ENCODE peak calls at places on chromosome 21, in nine cellular contexts. T is RWPE1, W is MM.1S, Z is OCI-LY7, X is choroid plexus epithelial cell, A is left lung, S is endothelial cell of umbilical vein, R is WTC11, D is fibroblast of mammary gland. I is an unnamed sample.
A peak's percentile ranks its signal among the peaks of the same experiment; 100 is the strongest.

GRCh38 chr21:35044128-35044527 is 5.0 kb downstream of the RUNX1 start:
- DNase-seq in W (no peak), T (no peak), D (no peak), X (no peak), A (no peak), R (no peak), Z (no peak), S (no peak), I (no peak)

GRCh38 chr21:23694396-23694795 is 1912.9 kb downstream of the MRPL39 start:
- DNase-seq in Z (no peak), S (no peak), T (no peak), D (no peak), X (no peak), A (no peak), R (no peak), W (no peak), I (no peak)

GRCh38 chr21:44933199-44933937 is 6.5 kb upstream of the SLX9 start:
- DNase-seq in D (no peak), S (no peak), T (no peak), Z (no peak), R (no peak), X (no peak), W (no peak), A (no peak), I (no peak)

GRCh38 chr21:45538381-45539045 is 3.7 kb downstream of the SLC19A1 start:
- DNase-seq in W (no peak), T (no peak), Z (no peak), S (no peak), X (no peak), R (peak; percentile 4), A (peak; percentile 69), D (no peak), I (no peak)

GRCh38 chr21:39686636-39687035 is 58.3 kb upstream of the IGSF5 start:
- DNase-seq in W (no peak), R (no peak), T (no peak), X (no peak), D (no peak), A (no peak), Z (no peak), S (no peak), I (no peak)

GRCh38 chr21:42515708-42516502 is 2.3 kb downstream of the SLC37A1 start:
- DNase-seq in S (no peak), W (no peak), D (no peak), X (no peak), T (peak; percentile 41), R (no peak), Z (no peak), A (no peak), I (no peak)

GRCh38 chr21:46667191-46667734 is 31.8 kb downstream of the PRMT2 start:
- DNase-seq in Z (no peak), X (peak; percentile 50), W (no peak), D (peak; percentile 17), A (no peak), R (peak; percentile 55), S (peak; percentile 21), T (peak; percentile 34), I (no peak)

GRCh38 chr21:45050786-45051489 is 23.4 kb upstream of the ADARB1 start:
- DNase-seq in T (no peak), W (no peak), X (peak; percentile 97), R (no peak), Z (no peak), D (peak; percentile 72), S (no peak), A (no peak), I (peak; percentile 26)

GRCh38 chr21:43321111-43321510 is 105.8 kb downstream of the SIK1 start:
- DNase-seq in R (no peak), S (no peak), X (peak; percentile 32), A (peak; percentile 35), W (no peak), T (no peak), D (no peak), Z (no peak), I (no peak)

GRCh38 chr21:40660461-40660860 is 186.5 kb downstream of the DSCAM start:
- DNase-seq in R (no peak), D (no peak), X (no peak), A (no peak), W (no peak), S (no peak), T (no peak), Z (no peak), I (peak; percentile 30)

GRCh38 chr21:43930848-43931384 is 65.9 kb downstream of the AGPAT3 start:
- DNase-seq in X (no peak), A (peak; percentile 61), Z (no peak), W (no peak), S (no peak), T (no peak), D (no peak), R (no peak), I (no peak)

GRCh38 chr21:41627428-41627827 is 119.5 kb upstream of the TMPRSS2 start:
- DNase-seq in T (no peak), W (no peak), R (no peak), D (peak; percentile 93), A (no peak), X (no peak), Z (no peak), S (no peak), I (peak; percentile 12)

GRCh38 chr21:45104560-45104959 is 30.2 kb downstream of the ADARB1 start:
- DNase-seq in S (peak; percentile 46), A (no peak), Z (no peak), D (no peak), T (peak; percentile 46), X (no peak), W (no peak), R (no peak), I (no peak)

GRCh38 chr21:42465008-42465878 is 30.8 kb downstream of the RSPH1 start:
- DNase-seq in Z (no peak), T (no peak), D (no peak), W (peak; percentile 38), A (no peak), S (no peak), R (no peak), X (peak; percentile 93), I (no peak)

GRCh38 chr21:33901421-33902288 is 13.9 kb downstream of the ATP5PO start:
- DNase-seq in W (peak; percentile 47), T (no peak), Z (peak; percentile 24), R (peak; percentile 66), D (peak; percentile 79), A (no peak), S (peak; percentile 56), X (peak; percentile 90), I (peak; percentile 59)
- TF ChIP-seq CTCF in W (peak; percentile 53), T (peak; percentile 45), Z (peak; percentile 57), R (peak; percentile 37), D (peak; percentile 69), A (peak; percentile 35), S (peak; percentile 73), X (peak; percentile 84), I (peak; percentile 74)

GRCh38 chr21:38175321-38175720 is 81.5 kb upstream of the KCNJ15 start:
- DNase-seq in W (no peak), S (peak; percentile 33), T (no peak), Z (no peak), R (no peak), X (no peak), D (peak; percentile 68), A (no peak), I (no peak)

GRCh38 chr21:38171723-38172344 is 85.0 kb upstream of the KCNJ15 start:
- DNase-seq in R (peak; percentile 60), T (peak; percentile 57), X (peak; percentile 74), A (peak; percentile 50), S (peak; percentile 87), W (no peak), Z (no peak), D (peak; percentile 84), I (peak; percentile 40)

GRCh38 chr21:38167345-38167744 is 89.4 kb upstream of the KCNJ15 start:
- DNase-seq in S (no peak), Z (no peak), A (no peak), W (no peak), T (no peak), R (no peak), X (no peak), D (no peak), I (no peak)

GRCh38 chr21:38170283-38170682 is 86.5 kb upstream of the KCNJ15 start:
- DNase-seq in A (no peak), Z (no peak), X (peak; percentile 38), T (peak; percentile 27), D (peak; percentile 73), R (peak; percentile 44), S (peak; percentile 66), W (peak; percentile 25), I (peak; percentile 25)

GRCh38 chr21:38170705-38171682 is 85.8 kb upstream of the KCNJ15 start:
- DNase-seq in R (no peak), S (peak; percentile 45), Z (no peak), D (peak; percentile 44), X (peak; percentile 26), A (no peak), W (no peak), T (no peak), I (peak; percentile 27)
- TF ChIP-seq CTCF in R (no peak), S (peak; percentile 30), Z (peak; percentile 10), D (peak; percentile 29), X (peak; percentile 52), A (no peak), W (no peak), T (no peak), I (peak; percentile 37)

GRCh38 chr21:26840912-26841311 is 4.3 kb downstream of the ADAMTS1 start:
- DNase-seq in W (no peak), X (peak; percentile 37), T (no peak), R (no peak), D (peak; percentile 86), Z (no peak), A (peak; percentile 13), S (peak; percentile 57), I (peak; percentile 82)
- TF ChIP-seq CTCF in W (no peak), X (no peak), T (no peak), R (no peak), D (peak; percentile 9), Z (no peak), A (no peak), S (no peak), I (peak; percentile 46)

GRCh38 chr21:21624674-21625073 is 626.5 kb downstream of the NCAM2 start:
- DNase-seq in Z (no peak), D (peak; percentile 57), T (no peak), X (peak; percentile 80), W (no peak), S (no peak), R (no peak), A (no peak), I (peak; percentile 60)

GRCh38 chr21:21622460-21623234 is 624.4 kb downstream of the NCAM2 start:
- DNase-seq in S (no peak), W (no peak), T (no peak), D (no peak), R (no peak), Z (no peak), A (no peak), X (no peak), I (no peak)
- TF ChIP-seq CTCF in S (no peak), W (no peak), T (no peak), D (no peak), R (no peak), Z (no peak), A (no peak), X (no peak), I (no peak)

GRCh38 chr21:31216206-31216605 is 127.9 kb downstream of the TIAM1 start:
- DNase-seq in W (no peak), R (no peak), A (no peak), S (no peak), X (no peak), T (no peak), D (no peak), Z (no peak), I (no peak)

GRCh38 chr21:31218830-31219608 is 125.0 kb downstream of the TIAM1 start:
- DNase-seq in D (peak; percentile 93), R (no peak), T (peak; percentile 51), W (no peak), X (peak; percentile 28), S (no peak), Z (no peak), A (no peak), I (no peak)

GRCh38 chr21:31213787-31214186 is 130.3 kb downstream of the TIAM1 start:
- DNase-seq in Z (no peak), A (no peak), D (no peak), W (no peak), T (no peak), S (no peak), R (no peak), X (no peak), I (no peak)
- TF ChIP-seq CTCF in Z (no peak), A (no peak), D (no peak), W (peak; percentile 5), T (no peak), S (no peak), R (no peak), X (peak; percentile 9), I (no peak)